ENCODE peak calls at places on chromosomes 5 and 9, in four cellular contexts. One of them, this sample, is unnamed.

GRCh38 chr9:116859763-116860162 is 172.7 kb downstream of the TRIM32 start:
- DNase-seq in ascending aorta: no peak
- DNase-seq in lower lobe of right lung: no peak
- DNase-seq in B cell: no peak
- DNase-seq in this sample: no peak

GRCh38 chr5:96031811-96032261 is 70.2 kb upstream of the ELL2 start:
- DNase-seq in ascending aorta: no peak
- DNase-seq in lower lobe of right lung: no peak
- DNase-seq in B cell: no peak
- DNase-seq in this sample: no peak

GRCh38 chr9:72896439-72896838 is 56.4 kb downstream of the ALDH1A1 start:
- DNase-seq in ascending aorta: no peak
- DNase-seq in lower lobe of right lung: no peak
- DNase-seq in B cell: no peak
- DNase-seq in this sample: no peak

GRCh38 chr9:15277400-15278137 is 29.4 kb downstream of the TTC39B start:
- DNase-seq in ascending aorta: no peak
- DNase-seq in lower lobe of right lung: no peak
- DNase-seq in B cell: no peak
- DNase-seq in this sample: peak

GRCh38 chr5:1390333-1390732 is 45.4 kb upstream of the CLPTM1L start:
- DNase-seq in ascending aorta: no peak
- DNase-seq in lower lobe of right lung: no peak
- DNase-seq in B cell: no peak
- DNase-seq in this sample: no peak

GRCh38 chr9:136061405-136061804 is 33.7 kb downstream of the NACC2 start:
- DNase-seq in ascending aorta: no peak
- DNase-seq in lower lobe of right lung: no peak
- DNase-seq in B cell: peak
- DNase-seq in this sample: no peak

GRCh38 chr5:110854200-110854599 is 115.4 kb downstream of the SLC25A46 start:
- DNase-seq in ascending aorta: no peak
- DNase-seq in lower lobe of right lung: no peak
- DNase-seq in B cell: no peak
- DNase-seq in this sample: no peak

GRCh38 chr5:168971100-168971499 is 329.8 kb downstream of the SLIT3 start:
- DNase-seq in ascending aorta: no peak
- DNase-seq in lower lobe of right lung: no peak
- DNase-seq in B cell: no peak
- DNase-seq in this sample: no peak

GRCh38 chr5:73030531-73030930 is 74.7 kb downstream of the FCHO2 start:
- DNase-seq in ascending aorta: no peak
- DNase-seq in lower lobe of right lung: no peak
- DNase-seq in B cell: no peak
- DNase-seq in this sample: no peak

GRCh38 chr9:137498720-137499150 is 39.6 kb upstream of the NSMF start:
- DNase-seq in ascending aorta: no peak
- DNase-seq in lower lobe of right lung: no peak
- DNase-seq in B cell: no peak
- DNase-seq in this sample: no peak

GRCh38 chr5:20229286-20230005 is 241.4 kb upstream of the CDH18 start:
- DNase-seq in ascending aorta: no peak
- DNase-seq in lower lobe of right lung: no peak
- DNase-seq in B cell: no peak
- DNase-seq in this sample: no peak

GRCh38 chr9:101029300-101030021 is 934 bp downstream of the PLPPR1 start:
- DNase-seq in ascending aorta: no peak
- DNase-seq in lower lobe of right lung: no peak
- DNase-seq in B cell: no peak
- DNase-seq in this sample: no peak

GRCh38 chr9:71105192-71105591 is 16.2 kb downstream of the TRPM3 start:
- DNase-seq in ascending aorta: no peak
- DNase-seq in lower lobe of right lung: no peak
- DNase-seq in B cell: no peak
- DNase-seq in this sample: no peak

GRCh38 chr9:138025908-138026307 is 148.3 kb downstream of the CACNA1B start:
- DNase-seq in ascending aorta: peak
- DNase-seq in lower lobe of right lung: no peak
- DNase-seq in B cell: no peak
- DNase-seq in this sample: no peak

GRCh38 chr9:86854898-86855523 is 92.3 kb downstream of the GAS1 start:
- DNase-seq in ascending aorta: no peak
- DNase-seq in lower lobe of right lung: no peak
- DNase-seq in B cell: no peak
- DNase-seq in this sample: no peak

GRCh38 chr5:147551677-147552076 is 41.8 kb upstream of the DPYSL3 start:
- DNase-seq in ascending aorta: no peak
- DNase-seq in lower lobe of right lung: no peak
- DNase-seq in B cell: no peak
- DNase-seq in this sample: no peak

GRCh38 chr5:34043099-34043876 is at the start of gene C1QTNF3:
- DNase-seq in ascending aorta: no peak
- DNase-seq in lower lobe of right lung: no peak
- DNase-seq in B cell: no peak
- DNase-seq in this sample: no peak

GRCh38 chr9:68780735-68781134 is 75.7 kb downstream of the PIP5K1B start:
- DNase-seq in ascending aorta: no peak
- DNase-seq in lower lobe of right lung: no peak
- DNase-seq in B cell: no peak
- DNase-seq in this sample: no peak

GRCh38 chr9:34417734-34418133 is 40.6 kb downstream of the FAM219A start:
- DNase-seq in ascending aorta: no peak
- DNase-seq in lower lobe of right lung: no peak
- DNase-seq in B cell: no peak
- DNase-seq in this sample: no peak

GRCh38 chr5:172076783-172077244 is 70.4 kb upstream of the FBXW11 start:
- DNase-seq in ascending aorta: no peak
- DNase-seq in lower lobe of right lung: no peak
- DNase-seq in B cell: no peak
- DNase-seq in this sample: no peak

GRCh38 chr5:145129797-145130196 is 705.3 kb downstream of the PRELID2 start:
- DNase-seq in ascending aorta: no peak
- DNase-seq in lower lobe of right lung: no peak
- DNase-seq in B cell: no peak
- DNase-seq in this sample: no peak

GRCh38 chr9:16013366-16013765 is 460.5 kb downstream of the CCDC171 start:
- DNase-seq in ascending aorta: no peak
- DNase-seq in lower lobe of right lung: no peak
- DNase-seq in B cell: no peak
- DNase-seq in this sample: no peak

GRCh38 chr5:42583322-42583721 is 160.1 kb downstream of the GHR start:
- DNase-seq in ascending aorta: peak
- DNase-seq in lower lobe of right lung: no peak
- DNase-seq in B cell: peak
- DNase-seq in this sample: peak

GRCh38 chr5:134736173-134736812 is 2.1 kb upstream of the CAMLG start:
- DNase-seq in ascending aorta: no peak
- DNase-seq in lower lobe of right lung: no peak
- DNase-seq in B cell: no peak
- DNase-seq in this sample: no peak

GRCh38 chr9:135885100-135885853 is 22.1 kb downstream of the CAMSAP1 start:
- DNase-seq in ascending aorta: no peak
- DNase-seq in lower lobe of right lung: no peak
- DNase-seq in B cell: no peak
- DNase-seq in this sample: no peak

GRCh38 chr9:69071059-69071458 is 35.5 kb downstream of the FXN start:
- DNase-seq in ascending aorta: no peak
- DNase-seq in lower lobe of right lung: no peak
- DNase-seq in B cell: no peak
- DNase-seq in this sample: no peak

GRCh38 chr5:76608833-76609232 is 14.4 kb downstream of the F2RL2 start:
- DNase-seq in ascending aorta: no peak
- DNase-seq in lower lobe of right lung: no peak
- DNase-seq in B cell: peak
- DNase-seq in this sample: peak

GRCh38 chr5:139660916-139661814 is 13.0 kb downstream of the CXXC5 start:
- DNase-seq in ascending aorta: peak
- DNase-seq in lower lobe of right lung: peak
- DNase-seq in B cell: no peak
- DNase-seq in this sample: peak

GRCh38 chr5:91382530-91383026 is 539 bp downstream of the ARRDC3 start:
- DNase-seq in ascending aorta: no peak
- DNase-seq in lower lobe of right lung: no peak
- DNase-seq in B cell: no peak
- DNase-seq in this sample: peak

GRCh38 chr9:108756746-108757490 is 98.9 kb downstream of the ACTL7B start:
- DNase-seq in ascending aorta: no peak
- DNase-seq in lower lobe of right lung: no peak
- DNase-seq in B cell: no peak
- DNase-seq in this sample: no peak
- TF ChIP-seq CTCF in ascending aorta: no peak
- TF ChIP-seq CTCF in lower lobe of right lung: no peak
- TF ChIP-seq CTCF in B cell: no peak
- TF ChIP-seq CTCF in this sample: no peak

GRCh38 chr9:81548911-81549310 is 140.4 kb downstream of the TLE1 start:
- DNase-seq in ascending aorta: no peak
- DNase-seq in lower lobe of right lung: no peak
- DNase-seq in B cell: no peak
- DNase-seq in this sample: no peak

GRCh38 chr9:81549500-81550206 is 139.7 kb downstream of the TLE1 start:
- DNase-seq in ascending aorta: no peak
- DNase-seq in lower lobe of right lung: no peak
- DNase-seq in B cell: no peak
- DNase-seq in this sample: no peak

GRCh38 chr9:81550207-81550583 is 139.2 kb downstream of the TLE1 start:
- DNase-seq in ascending aorta: no peak
- DNase-seq in lower lobe of right lung: no peak
- DNase-seq in B cell: no peak
- DNase-seq in this sample: no peak

GRCh38 chr9:81556923-81557322 is 132.4 kb downstream of the TLE1 start:
- DNase-seq in ascending aorta: no peak
- DNase-seq in lower lobe of right lung: no peak
- DNase-seq in B cell: no peak
- DNase-seq in this sample: no peak

GRCh38 chr9:81552571-81552970 is 136.8 kb downstream of the TLE1 start:
- DNase-seq in ascending aorta: no peak
- DNase-seq in lower lobe of right lung: no peak
- DNase-seq in B cell: no peak
- DNase-seq in this sample: no peak
- TF ChIP-seq CTCF in ascending aorta: no peak
- TF ChIP-seq CTCF in lower lobe of right lung: no peak
- TF ChIP-seq CTCF in B cell: no peak
- TF ChIP-seq CTCF in this sample: no peak

DNA sequence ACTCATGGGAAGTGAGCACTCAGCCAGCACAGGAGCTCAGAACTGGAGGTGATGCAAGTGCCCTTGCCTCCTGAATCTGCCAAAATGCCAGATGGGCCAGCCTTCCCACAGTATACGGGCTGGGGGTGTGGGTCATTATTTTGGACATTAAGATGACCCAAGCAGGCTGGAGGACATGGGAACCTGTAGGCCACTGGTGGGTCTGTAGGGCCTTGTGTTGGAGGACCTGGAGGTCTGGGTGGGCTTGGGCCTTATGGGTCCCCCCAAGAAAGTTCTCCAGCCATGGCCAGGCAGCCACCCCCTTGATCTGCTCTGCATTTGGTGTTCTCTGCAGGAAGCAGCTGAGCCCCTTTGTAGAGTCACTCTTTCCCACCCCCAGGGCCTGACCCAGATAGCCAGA is 71.0 kb upstream of the ANGPTL2 start:
- DNase-seq in ascending aorta: no peak
- DNase-seq in lower lobe of right lung: peak
- DNase-seq in B cell: no peak
- DNase-seq in this sample: no peak
- TF ChIP-seq CTCF in ascending aorta: no peak
- TF ChIP-seq CTCF in lower lobe of right lung: no peak
- TF ChIP-seq CTCF in B cell: no peak
- TF ChIP-seq CTCF in this sample: no peak

DNA sequence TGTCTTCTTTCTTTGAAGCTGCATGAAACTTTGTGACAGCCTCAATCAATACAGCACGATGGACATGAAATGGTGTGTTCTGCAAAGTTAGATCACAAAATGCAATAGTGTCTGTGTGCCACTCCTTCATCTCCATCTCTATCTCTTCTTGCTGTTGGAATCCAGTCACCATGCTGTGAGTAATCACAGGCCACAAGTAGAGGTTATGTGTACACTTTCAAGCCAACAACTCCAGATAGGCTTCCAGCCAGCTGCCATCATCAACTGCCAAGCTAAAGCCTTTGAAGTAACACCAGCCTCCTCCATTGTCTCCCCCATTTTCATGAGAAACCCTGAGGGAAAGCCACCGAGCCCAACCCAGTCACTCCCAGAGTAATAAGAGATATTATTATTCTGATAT is 360.6 kb downstream of the PTPRD start:
- DNase-seq in ascending aorta: no peak
- DNase-seq in lower lobe of right lung: no peak
- DNase-seq in B cell: no peak
- DNase-seq in this sample: no peak
- TF ChIP-seq CTCF in ascending aorta: no peak
- TF ChIP-seq CTCF in lower lobe of right lung: no peak
- TF ChIP-seq CTCF in B cell: no peak
- TF ChIP-seq CTCF in this sample: no peak

DNA sequence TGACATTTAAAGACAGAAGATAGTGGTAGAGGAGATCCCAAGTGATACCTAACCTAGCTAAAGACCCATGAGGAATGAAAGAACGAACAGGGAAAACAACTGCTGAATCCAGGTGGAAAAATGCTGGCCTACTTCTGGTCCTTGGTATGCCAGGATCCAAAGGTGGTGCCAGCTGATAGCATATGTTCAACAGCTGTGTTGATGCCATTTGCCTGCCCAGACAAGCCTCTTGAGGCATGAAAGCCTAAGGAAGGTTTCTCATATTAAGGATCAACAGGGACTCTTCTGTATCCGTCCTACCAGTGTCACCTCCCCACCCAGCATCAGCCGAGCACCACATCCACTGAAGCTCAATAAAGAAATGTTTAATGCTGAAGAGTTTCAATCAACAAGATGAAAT is 225.7 kb upstream of the DMRT1 start:
- DNase-seq in ascending aorta: no peak
- DNase-seq in lower lobe of right lung: no peak
- DNase-seq in B cell: no peak
- DNase-seq in this sample: no peak
- TF ChIP-seq CTCF in ascending aorta: no peak
- TF ChIP-seq CTCF in lower lobe of right lung: no peak
- TF ChIP-seq CTCF in B cell: no peak
- TF ChIP-seq CTCF in this sample: no peak

GRCh38 chr9:114539718-114540410 is 34.6 kb upstream of the WHRN start:
- DNase-seq in ascending aorta: no peak
- DNase-seq in lower lobe of right lung: no peak
- DNase-seq in B cell: no peak
- DNase-seq in this sample: no peak

GRCh38 chr9:114532561-114533237 is 27.4 kb upstream of the WHRN start:
- DNase-seq in ascending aorta: no peak
- DNase-seq in lower lobe of right lung: no peak
- DNase-seq in B cell: no peak
- DNase-seq in this sample: no peak

DNA sequence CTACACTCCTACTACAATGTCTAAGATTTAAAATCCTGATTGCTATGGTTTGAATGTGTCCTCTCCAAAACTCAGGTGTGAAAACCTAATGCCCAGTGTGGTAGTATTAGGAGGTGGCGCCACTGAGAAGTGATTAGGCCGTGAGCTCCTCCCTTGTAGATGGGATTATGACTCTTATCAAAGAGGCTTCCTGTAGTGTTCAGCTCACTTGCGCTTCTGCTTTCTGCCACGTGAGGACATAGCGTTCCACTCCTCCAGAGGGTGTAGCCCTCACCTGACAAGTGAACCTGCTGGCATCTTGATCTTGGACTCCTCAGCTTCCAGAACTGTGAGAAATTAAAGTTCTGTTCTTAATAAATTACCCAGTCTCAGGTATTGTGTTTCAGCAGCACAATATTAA is 33.0 kb upstream of the WHRN start:
- DNase-seq in ascending aorta: no peak
- DNase-seq in lower lobe of right lung: no peak
- DNase-seq in B cell: peak
- DNase-seq in this sample: peak
- TF ChIP-seq CTCF in ascending aorta: no peak
- TF ChIP-seq CTCF in lower lobe of right lung: peak
- TF ChIP-seq CTCF in B cell: peak
- TF ChIP-seq CTCF in this sample: peak